ENCODE peak calls at places on chromosomes 11 and 22, in nine cellular contexts. One of them, this sample, is unnamed.

GRCh38 chr11:95625164-95626017 is 164.2 kb downstream of the FAM76B start:
- DNase-seq in activated CD8-positive, alpha-beta memory T cell treated with anti-CD3 and anti-CD28 coated beads, Interleukin-2, amount 50 U/mL, for 48 hours: no peak
- DNase-seq in AG04450: no peak
- DNase-seq in NCI-H1105 treated with DMSO at 0.1 percent for 48 hours: no peak
- DNase-seq in ureter: no peak
- DNase-seq in breast epithelium: no peak
- DNase-seq in NCI-H1436: no peak
- DNase-seq in left lung: no peak
- DNase-seq in mammary epithelial cell: no peak
- DNase-seq in this sample: no peak

GRCh38 chr11:106087815-106088435 is 10.5 kb downstream of the AASDHPPT start:
- DNase-seq in activated CD8-positive, alpha-beta memory T cell treated with anti-CD3 and anti-CD28 coated beads, Interleukin-2, amount 50 U/mL, for 48 hours: peak
- DNase-seq in AG04450: no peak
- DNase-seq in NCI-H1105 treated with DMSO at 0.1 percent for 48 hours: no peak
- DNase-seq in ureter: no peak
- DNase-seq in breast epithelium: peak
- DNase-seq in NCI-H1436: no peak
- DNase-seq in left lung: peak
- DNase-seq in mammary epithelial cell: peak
- DNase-seq in this sample: peak

GRCh38 chr11:117328414-117329010 is 858 bp downstream of the CEP164 start:
- DNase-seq in activated CD8-positive, alpha-beta memory T cell treated with anti-CD3 and anti-CD28 coated beads, Interleukin-2, amount 50 U/mL, for 48 hours: peak
- DNase-seq in AG04450: no peak
- DNase-seq in NCI-H1105 treated with DMSO at 0.1 percent for 48 hours: peak
- DNase-seq in ureter: peak
- DNase-seq in breast epithelium: no peak
- DNase-seq in NCI-H1436: no peak
- DNase-seq in left lung: peak
- DNase-seq in mammary epithelial cell: no peak
- DNase-seq in this sample: no peak

GRCh38 chr11:10539339-10539738 is 1.6 kb downstream of the RNF141 start:
- DNase-seq in activated CD8-positive, alpha-beta memory T cell treated with anti-CD3 and anti-CD28 coated beads, Interleukin-2, amount 50 U/mL, for 48 hours: no peak
- DNase-seq in AG04450: no peak
- DNase-seq in NCI-H1105 treated with DMSO at 0.1 percent for 48 hours: no peak
- DNase-seq in ureter: no peak
- DNase-seq in breast epithelium: no peak
- DNase-seq in NCI-H1436: no peak
- DNase-seq in left lung: no peak
- DNase-seq in mammary epithelial cell: no peak
- DNase-seq in this sample: no peak

GRCh38 chr11:70141490-70142014 is 61.5 kb upstream of the FADD start:
- DNase-seq in activated CD8-positive, alpha-beta memory T cell treated with anti-CD3 and anti-CD28 coated beads, Interleukin-2, amount 50 U/mL, for 48 hours: no peak
- DNase-seq in AG04450: no peak
- DNase-seq in NCI-H1105 treated with DMSO at 0.1 percent for 48 hours: no peak
- DNase-seq in ureter: no peak
- DNase-seq in breast epithelium: no peak
- DNase-seq in NCI-H1436: peak
- DNase-seq in left lung: no peak
- DNase-seq in mammary epithelial cell: no peak
- DNase-seq in this sample: no peak

GRCh38 chr11:77512092-77512491 is 38.2 kb upstream of the PAK1 start:
- DNase-seq in activated CD8-positive, alpha-beta memory T cell treated with anti-CD3 and anti-CD28 coated beads, Interleukin-2, amount 50 U/mL, for 48 hours: no peak
- DNase-seq in AG04450: no peak
- DNase-seq in NCI-H1105 treated with DMSO at 0.1 percent for 48 hours: no peak
- DNase-seq in ureter: no peak
- DNase-seq in breast epithelium: no peak
- DNase-seq in NCI-H1436: no peak
- DNase-seq in left lung: no peak
- DNase-seq in mammary epithelial cell: no peak
- DNase-seq in this sample: no peak

GRCh38 chr11:2791521-2792375 is 92.0 kb upstream of the KCNQ1OT1 start:
- DNase-seq in activated CD8-positive, alpha-beta memory T cell treated with anti-CD3 and anti-CD28 coated beads, Interleukin-2, amount 50 U/mL, for 48 hours: peak
- DNase-seq in AG04450: no peak
- DNase-seq in NCI-H1105 treated with DMSO at 0.1 percent for 48 hours: no peak
- DNase-seq in ureter: peak
- DNase-seq in breast epithelium: no peak
- DNase-seq in NCI-H1436: no peak
- DNase-seq in left lung: peak
- DNase-seq in mammary epithelial cell: no peak
- DNase-seq in this sample: peak

GRCh38 chr11:122741613-122742012 is 86.1 kb downstream of the UBASH3B start:
- DNase-seq in activated CD8-positive, alpha-beta memory T cell treated with anti-CD3 and anti-CD28 coated beads, Interleukin-2, amount 50 U/mL, for 48 hours: no peak
- DNase-seq in AG04450: no peak
- DNase-seq in NCI-H1105 treated with DMSO at 0.1 percent for 48 hours: no peak
- DNase-seq in ureter: peak
- DNase-seq in breast epithelium: peak
- DNase-seq in NCI-H1436: no peak
- DNase-seq in left lung: peak
- DNase-seq in mammary epithelial cell: no peak
- DNase-seq in this sample: no peak

GRCh38 chr11:124841765-124842700 is 23.2 kb upstream of the ROBO3 start:
- DNase-seq in activated CD8-positive, alpha-beta memory T cell treated with anti-CD3 and anti-CD28 coated beads, Interleukin-2, amount 50 U/mL, for 48 hours: no peak
- DNase-seq in AG04450: no peak
- DNase-seq in NCI-H1105 treated with DMSO at 0.1 percent for 48 hours: peak
- DNase-seq in ureter: no peak
- DNase-seq in breast epithelium: no peak
- DNase-seq in NCI-H1436: no peak
- DNase-seq in left lung: peak
- DNase-seq in mammary epithelial cell: no peak
- DNase-seq in this sample: no peak

GRCh38 chr11:27215471-27216267 is 147.3 kb downstream of the CCDC34 start:
- DNase-seq in activated CD8-positive, alpha-beta memory T cell treated with anti-CD3 and anti-CD28 coated beads, Interleukin-2, amount 50 U/mL, for 48 hours: no peak
- DNase-seq in AG04450: no peak
- DNase-seq in NCI-H1105 treated with DMSO at 0.1 percent for 48 hours: no peak
- DNase-seq in ureter: no peak
- DNase-seq in breast epithelium: peak
- DNase-seq in NCI-H1436: no peak
- DNase-seq in left lung: peak
- DNase-seq in mammary epithelial cell: no peak
- DNase-seq in this sample: no peak

GRCh38 chr11:130636672-130637463 is 188.4 kb downstream of the ADAMTS15 start:
- DNase-seq in activated CD8-positive, alpha-beta memory T cell treated with anti-CD3 and anti-CD28 coated beads, Interleukin-2, amount 50 U/mL, for 48 hours: no peak
- DNase-seq in AG04450: no peak
- DNase-seq in NCI-H1105 treated with DMSO at 0.1 percent for 48 hours: no peak
- DNase-seq in ureter: no peak
- DNase-seq in breast epithelium: peak
- DNase-seq in NCI-H1436: no peak
- DNase-seq in left lung: no peak
- DNase-seq in mammary epithelial cell: peak
- DNase-seq in this sample: no peak

GRCh38 chr22:37186228-37186996 is 1.6 kb downstream of the C1QTNF6 start:
- DNase-seq in activated CD8-positive, alpha-beta memory T cell treated with anti-CD3 and anti-CD28 coated beads, Interleukin-2, amount 50 U/mL, for 48 hours: no peak
- DNase-seq in AG04450: peak
- DNase-seq in NCI-H1105 treated with DMSO at 0.1 percent for 48 hours: no peak
- DNase-seq in ureter: no peak
- DNase-seq in breast epithelium: no peak
- DNase-seq in NCI-H1436: no peak
- DNase-seq in left lung: no peak
- DNase-seq in mammary epithelial cell: peak
- DNase-seq in this sample: no peak

GRCh38 chr11:69920500-69921428 is 101.5 kb upstream of the FGF3 start:
- DNase-seq in activated CD8-positive, alpha-beta memory T cell treated with anti-CD3 and anti-CD28 coated beads, Interleukin-2, amount 50 U/mL, for 48 hours: peak
- DNase-seq in AG04450: no peak
- DNase-seq in NCI-H1105 treated with DMSO at 0.1 percent for 48 hours: no peak
- DNase-seq in ureter: no peak
- DNase-seq in breast epithelium: no peak
- DNase-seq in NCI-H1436: no peak
- DNase-seq in left lung: no peak
- DNase-seq in mammary epithelial cell: no peak
- DNase-seq in this sample: no peak

GRCh38 chr11:1785749-1786261 is 22.1 kb upstream of the CTSD start:
- DNase-seq in activated CD8-positive, alpha-beta memory T cell treated with anti-CD3 and anti-CD28 coated beads, Interleukin-2, amount 50 U/mL, for 48 hours: no peak
- DNase-seq in AG04450: no peak
- DNase-seq in NCI-H1105 treated with DMSO at 0.1 percent for 48 hours: no peak
- DNase-seq in ureter: no peak
- DNase-seq in breast epithelium: no peak
- DNase-seq in NCI-H1436: no peak
- DNase-seq in left lung: peak
- DNase-seq in mammary epithelial cell: no peak
- DNase-seq in this sample: no peak

GRCh38 chr22:44870021-44870420 is 117.6 kb downstream of the ARHGAP8 start:
- DNase-seq in activated CD8-positive, alpha-beta memory T cell treated with anti-CD3 and anti-CD28 coated beads, Interleukin-2, amount 50 U/mL, for 48 hours: no peak
- DNase-seq in AG04450: no peak
- DNase-seq in NCI-H1105 treated with DMSO at 0.1 percent for 48 hours: no peak
- DNase-seq in ureter: no peak
- DNase-seq in breast epithelium: no peak
- DNase-seq in NCI-H1436: peak
- DNase-seq in left lung: no peak
- DNase-seq in mammary epithelial cell: peak
- DNase-seq in this sample: no peak

GRCh38 chr22:37824674-37825641 is 1.8 kb downstream of the GALR3 start:
- DNase-seq in activated CD8-positive, alpha-beta memory T cell treated with anti-CD3 and anti-CD28 coated beads, Interleukin-2, amount 50 U/mL, for 48 hours: peak
- DNase-seq in AG04450: no peak
- DNase-seq in NCI-H1105 treated with DMSO at 0.1 percent for 48 hours: no peak
- DNase-seq in ureter: no peak
- DNase-seq in breast epithelium: no peak
- DNase-seq in NCI-H1436: no peak
- DNase-seq in left lung: no peak
- DNase-seq in mammary epithelial cell: peak
- DNase-seq in this sample: no peak

GRCh38 chr11:76838422-76839068 is 22.2 kb upstream of the ACER3 start:
- DNase-seq in activated CD8-positive, alpha-beta memory T cell treated with anti-CD3 and anti-CD28 coated beads, Interleukin-2, amount 50 U/mL, for 48 hours: no peak
- DNase-seq in AG04450: no peak
- DNase-seq in NCI-H1105 treated with DMSO at 0.1 percent for 48 hours: no peak
- DNase-seq in ureter: no peak
- DNase-seq in breast epithelium: peak
- DNase-seq in NCI-H1436: no peak
- DNase-seq in left lung: no peak
- DNase-seq in mammary epithelial cell: no peak
- DNase-seq in this sample: no peak

GRCh38 chr11:134040386-134041297 is 28.2 kb upstream of the JAM3 start:
- DNase-seq in activated CD8-positive, alpha-beta memory T cell treated with anti-CD3 and anti-CD28 coated beads, Interleukin-2, amount 50 U/mL, for 48 hours: no peak
- DNase-seq in AG04450: peak
- DNase-seq in NCI-H1105 treated with DMSO at 0.1 percent for 48 hours: no peak
- DNase-seq in ureter: peak
- DNase-seq in breast epithelium: no peak
- DNase-seq in NCI-H1436: no peak
- DNase-seq in left lung: no peak
- DNase-seq in mammary epithelial cell: no peak
- DNase-seq in this sample: no peak

GRCh38 chr11:17496406-17496805 is 19.8 kb upstream of the ABCC8 start:
- DNase-seq in activated CD8-positive, alpha-beta memory T cell treated with anti-CD3 and anti-CD28 coated beads, Interleukin-2, amount 50 U/mL, for 48 hours: no peak
- DNase-seq in AG04450: no peak
- DNase-seq in NCI-H1105 treated with DMSO at 0.1 percent for 48 hours: no peak
- DNase-seq in ureter: no peak
- DNase-seq in breast epithelium: no peak
- DNase-seq in NCI-H1436: no peak
- DNase-seq in left lung: no peak
- DNase-seq in mammary epithelial cell: no peak
- DNase-seq in this sample: no peak

GRCh38 chr11:2825886-2826678 is 59.5 kb downstream of the CDKN1C start:
- DNase-seq in activated CD8-positive, alpha-beta memory T cell treated with anti-CD3 and anti-CD28 coated beads, Interleukin-2, amount 50 U/mL, for 48 hours: no peak
- DNase-seq in AG04450: peak
- DNase-seq in NCI-H1105 treated with DMSO at 0.1 percent for 48 hours: no peak
- DNase-seq in ureter: peak
- DNase-seq in breast epithelium: peak
- DNase-seq in NCI-H1436: no peak
- DNase-seq in left lung: peak
- DNase-seq in mammary epithelial cell: peak
- DNase-seq in this sample: no peak

GRCh38 chr11:120509346-120510053 is 2.0 kb upstream of the GRIK4 start:
- DNase-seq in activated CD8-positive, alpha-beta memory T cell treated with anti-CD3 and anti-CD28 coated beads, Interleukin-2, amount 50 U/mL, for 48 hours: no peak
- DNase-seq in AG04450: no peak
- DNase-seq in NCI-H1105 treated with DMSO at 0.1 percent for 48 hours: no peak
- DNase-seq in ureter: no peak
- DNase-seq in breast epithelium: peak
- DNase-seq in NCI-H1436: no peak
- DNase-seq in left lung: no peak
- DNase-seq in mammary epithelial cell: no peak
- DNase-seq in this sample: no peak

GRCh38 chr11:10683429-10683828 is 10.1 kb downstream of the IRAG1 start:
- DNase-seq in activated CD8-positive, alpha-beta memory T cell treated with anti-CD3 and anti-CD28 coated beads, Interleukin-2, amount 50 U/mL, for 48 hours: no peak
- DNase-seq in AG04450: no peak
- DNase-seq in NCI-H1105 treated with DMSO at 0.1 percent for 48 hours: no peak
- DNase-seq in ureter: no peak
- DNase-seq in breast epithelium: no peak
- DNase-seq in NCI-H1436: no peak
- DNase-seq in left lung: no peak
- DNase-seq in mammary epithelial cell: no peak
- DNase-seq in this sample: no peak

GRCh38 chr11:10233581-10233980 is 60.4 kb downstream of the SBF2 start:
- DNase-seq in activated CD8-positive, alpha-beta memory T cell treated with anti-CD3 and anti-CD28 coated beads, Interleukin-2, amount 50 U/mL, for 48 hours: no peak
- DNase-seq in AG04450: peak
- DNase-seq in NCI-H1105 treated with DMSO at 0.1 percent for 48 hours: no peak
- DNase-seq in ureter: no peak
- DNase-seq in breast epithelium: no peak
- DNase-seq in NCI-H1436: no peak
- DNase-seq in left lung: no peak
- DNase-seq in mammary epithelial cell: peak
- DNase-seq in this sample: no peak

GRCh38 chr22:24423519-24424000 is 3.8 kb upstream of the ADORA2A start:
- DNase-seq in activated CD8-positive, alpha-beta memory T cell treated with anti-CD3 and anti-CD28 coated beads, Interleukin-2, amount 50 U/mL, for 48 hours: peak
- DNase-seq in AG04450: no peak
- DNase-seq in NCI-H1105 treated with DMSO at 0.1 percent for 48 hours: no peak
- DNase-seq in ureter: no peak
- DNase-seq in breast epithelium: no peak
- DNase-seq in NCI-H1436: peak
- DNase-seq in left lung: peak
- DNase-seq in mammary epithelial cell: no peak
- DNase-seq in this sample: peak

GRCh38 chr11:1435820-1436467 is 46.2 kb downstream of the BRSK2 start:
- DNase-seq in activated CD8-positive, alpha-beta memory T cell treated with anti-CD3 and anti-CD28 coated beads, Interleukin-2, amount 50 U/mL, for 48 hours: no peak
- DNase-seq in AG04450: no peak
- DNase-seq in NCI-H1105 treated with DMSO at 0.1 percent for 48 hours: no peak
- DNase-seq in ureter: no peak
- DNase-seq in breast epithelium: no peak
- DNase-seq in NCI-H1436: no peak
- DNase-seq in left lung: no peak
- DNase-seq in mammary epithelial cell: no peak
- DNase-seq in this sample: no peak

GRCh38 chr11:7576671-7577225 is 62.9 kb downstream of the PPFIBP2 start:
- DNase-seq in activated CD8-positive, alpha-beta memory T cell treated with anti-CD3 and anti-CD28 coated beads, Interleukin-2, amount 50 U/mL, for 48 hours: no peak
- DNase-seq in AG04450: no peak
- DNase-seq in NCI-H1105 treated with DMSO at 0.1 percent for 48 hours: no peak
- DNase-seq in ureter: no peak
- DNase-seq in breast epithelium: no peak
- DNase-seq in NCI-H1436: no peak
- DNase-seq in left lung: no peak
- DNase-seq in mammary epithelial cell: no peak
- DNase-seq in this sample: no peak

This sample was measured in activated effector memory CD4-positive, alpha-beta T cell treated with Interleukin-2 at 50 U/mL for 16 hours.